ENCODE peak calls at places on chromosomes 6 and 20, in nine cellular contexts. S is lower lobe of right lung, D is mammary epithelial cell, B is hepatocyte, E is A549, X is upper lobe of right lung, M is heart left ventricle, H is left ventricle myocardium inferior, T is tibial nerve. A is an unnamed sample. For H3K9me3 and H3K4me1, the result is how much of the 10 kb centered on the place peaks cover.

GRCh38 chr6:44072959-44073611 is 54.2 kb downstream of the MRPL14 start:
- DNase-seq in H (peak), D (peak), M (peak), T (peak), S (peak), B (peak), X (peak), E (peak), A (peak)

GRCh38 chr6:154232013-154232920 is 124.3 kb downstream of the IPCEF1 start:
- DNase-seq in H (no peak), E (no peak), X (no peak), B (no peak), M (no peak), D (no peak), T (no peak), S (no peak), A (no peak)

GRCh38 chr20:50381771-50382593 is 128.2 kb upstream of the PTPN1 start:
- DNase-seq in D (no peak), B (no peak), X (no peak), M (no peak), H (no peak), T (no peak), E (no peak), S (no peak), A (no peak)

GRCh38 chr6:31587791-31588777 is 2.0 kb downstream of the LST1 start:
- DNase-seq in X (no peak), D (no peak), T (no peak), H (no peak), B (no peak), E (no peak), S (no peak), M (no peak), A (no peak)

GRCh38 chr6:136085370-136086115 is 164.6 kb downstream of the MTFR2 start:
- DNase-seq in S (no peak), D (no peak), H (no peak), M (no peak), T (no peak), B (no peak), X (no peak), E (no peak), A (no peak)

GRCh38 chr20:34375977-34376430 is 12.9 kb downstream of the ITCH start:
- DNase-seq in E (no peak), T (no peak), H (no peak), B (peak), X (no peak), M (no peak), S (no peak), D (no peak), A (no peak)

GRCh38 chr20:2750343-2751251 is 49.8 kb downstream of the CPXM1 start:
- DNase-seq in T (no peak), B (peak), M (no peak), D (peak), E (peak), X (peak), H (no peak), S (peak), A (no peak)

GRCh38 chr20:39108746-39109145 is 146.6 kb downstream of the DHX35 start:
- DNase-seq in D (peak), T (no peak), H (no peak), E (no peak), S (no peak), M (no peak), B (no peak), X (no peak), A (no peak)

GRCh38 chr20:37714973-37715657 is 21.3 kb downstream of the CTNNBL1 start:
- DNase-seq in X (no peak), B (no peak), M (no peak), E (no peak), T (no peak), S (no peak), D (peak), H (no peak), A (no peak)

GRCh38 chr6:155497273-155497672 is 41.6 kb upstream of the NOX3 start:
- DNase-seq in B (no peak), S (no peak), T (no peak), H (no peak), M (no peak), E (no peak), X (no peak), D (no peak), A (no peak)

GRCh38 chr6:135173242-135173988 is 7.7 kb upstream of the MYB start:
- DNase-seq in H (no peak), X (no peak), T (no peak), S (no peak), D (no peak), B (no peak), E (no peak), M (no peak), A (no peak)

DNA sequence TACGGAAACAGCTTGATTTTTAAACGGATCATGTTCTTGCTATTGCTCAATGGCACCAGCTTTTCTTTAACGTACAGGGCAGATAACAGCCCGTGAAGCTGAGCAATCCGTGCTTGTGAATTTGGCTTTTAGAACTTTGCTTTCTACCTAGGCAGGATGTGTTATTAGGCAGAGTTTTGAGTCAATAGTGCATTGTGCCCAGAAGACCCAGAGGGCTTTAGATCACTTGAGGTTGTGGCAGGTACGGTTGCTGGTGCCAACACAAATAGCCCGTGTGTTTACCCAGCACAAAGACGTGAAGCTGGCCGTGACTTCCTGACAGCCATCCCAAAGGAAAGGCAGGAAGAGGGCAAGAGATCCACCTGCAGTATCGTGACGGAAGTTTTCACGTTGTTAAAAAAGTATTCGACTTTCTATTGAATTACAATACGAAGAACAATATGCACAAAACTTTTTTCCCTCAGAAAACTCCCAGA is 117.4 kb upstream of the FRMD1 start:
- DNase-seq in T (no peak), M (no peak), E (no peak), B (no peak), S (peak), H (no peak), X (peak), D (no peak), A (no peak)
- H3K9me3 ChIP-seq in T (under half), M (under half), E (under half), B (under half), S (under half), H (under half), X (under half), D (under half), A (under half)

DNA sequence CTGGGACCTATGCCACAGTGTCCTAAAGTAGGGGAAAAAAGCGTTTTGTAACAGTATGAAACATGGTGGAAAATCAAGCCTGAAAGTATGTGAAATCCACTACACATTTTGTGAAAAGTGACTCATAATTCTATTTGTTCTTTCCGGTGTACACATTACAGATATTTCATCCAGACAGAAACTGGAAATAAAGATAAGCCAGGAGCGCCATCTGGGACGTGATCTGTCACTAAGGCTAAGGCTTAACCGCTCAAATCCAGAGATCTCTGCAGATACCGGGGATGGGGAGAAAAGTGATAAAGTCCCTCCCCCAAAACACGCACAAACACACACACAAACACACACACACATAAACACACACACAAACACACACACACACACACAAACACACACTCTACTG is 26.6 kb upstream of the SRSF6 start:
- DNase-seq in D (no peak), B (no peak), S (no peak), T (no peak), M (no peak), H (no peak), E (no peak), X (no peak), A (no peak)
- H3K4me1 ChIP-seq in D (under half), B (under half), S (under half), T (under half), M (under half), H (under half), E (under half), X (under half), A (under half)

DNA sequence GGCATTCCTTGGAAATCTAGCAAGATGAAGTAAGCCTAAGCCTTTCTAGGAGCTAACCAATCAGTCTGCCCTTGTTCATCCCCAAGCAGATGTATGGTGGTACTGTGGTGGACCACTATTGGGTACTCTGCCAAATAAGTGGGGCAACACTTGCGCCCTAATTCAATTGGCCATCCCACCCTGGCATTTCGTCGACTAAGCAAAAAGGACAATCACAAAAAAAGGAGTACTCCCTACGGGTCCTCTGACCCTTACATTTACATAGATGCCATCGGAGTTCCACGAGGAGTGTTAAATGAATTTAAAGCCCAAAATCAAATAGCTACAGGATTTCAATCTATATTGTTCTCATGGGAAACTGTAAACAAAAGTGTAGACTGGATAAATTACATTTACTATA is 19.5 kb downstream of the CHD6 start:
- DNase-seq in H (no peak), B (no peak), E (no peak), D (no peak), X (no peak), M (no peak), S (no peak), T (no peak), A (no peak)
- H3K9me3 ChIP-seq in H (half or more), B (under half), E (under half), D (under half), X (under half), M (under half), S (half or more), T (under half), A (under half)

GRCh38 chr6:150207931-150208570 is 65.2 kb downstream of the PPP1R14C start:
- DNase-seq in H (no peak), B (no peak), E (no peak), S (no peak), M (no peak), X (no peak), T (no peak), D (peak), A (no peak)
- H3K4me1 ChIP-seq in H (half or more), B (under half), E (under half), S (under half), M (under half), X (under half), T (under half), D (under half), A (under half)

GRCh38 chr20:29349836-29350235 is 1907.6 kb upstream of the DEFB115 start:
- DNase-seq in T (no peak), S (no peak), H (no peak), X (peak), M (no peak), D (no peak), B (no peak), E (no peak), A (no peak)
- H3K9me3 ChIP-seq in T (under half), S (under half), H (under half), X (under half), M (under half), D (under half), B (under half), E (under half), A (under half)